ENCODE peak calls at places on chromosomes 16 and 17, in four cellular contexts. O is HL-60, F is GM12878, E is K562. T is an unnamed sample.

GRCh38 chr16:58042001-58042885 is 16.7 kb downstream of the MMP15 start:
- DNase-seq in O (no peak), F (no peak), E (no peak), T (no peak)

GRCh38 chr17:80822021-80822699 is 169.5 kb upstream of the CHMP6 start:
- DNase-seq in O (no peak), F (no peak), E (no peak), T (no peak)

GRCh38 chr16:85380002-85380395 is 233.1 kb upstream of the GSE1 start:
- DNase-seq in O (no peak), F (no peak), E (no peak), T (no peak)

GRCh38 chr17:64343833-64344637 is 46.6 kb downstream of the PECAM1 start:
- DNase-seq in O (no peak), F (no peak), E (no peak), T (no peak)

GRCh38 chr17:60154616-60155426 is 5.0 kb downstream of the CA4 start:
- DNase-seq in O (no peak), F (no peak), E (no peak), T (no peak)

GRCh38 chr17:64218066-64218465 is 45.0 kb downstream of the TEX2 start:
- DNase-seq in O (no peak), F (peak; percentile 28), E (no peak), T (peak; percentile 27)

GRCh38 chr16:85204242-85205010 is 92.2 kb upstream of the CIBAR2 start:
- DNase-seq in O (no peak), F (no peak), E (no peak), T (no peak)

GRCh38 chr16:1938316-1938715 is 4.7 kb downstream of the MSRB1 start:
- DNase-seq in O (peak; percentile 85), F (no peak), E (no peak), T (no peak)

GRCh38 chr17:43736389-43736788 is 22.2 kb downstream of the SOST start:
- DNase-seq in O (no peak), F (no peak), E (no peak), T (no peak)

GRCh38 chr17:6304894-6305612 is 129.9 kb downstream of the AIPL1 start:
- DNase-seq in O (no peak), F (no peak), E (no peak), T (no peak)

GRCh38 chr16:79006762-79007161 is 593.8 kb downstream of the MAF start:
- DNase-seq in O (no peak), F (no peak), E (no peak), T (no peak)

GRCh38 chr16:17470871-17471744 is at the start of gene XYLT1:
- DNase-seq in O (no peak), F (no peak), E (no peak), T (no peak)

GRCh38 chr16:80250376-80250775 is 290.4 kb upstream of the DYNLRB2 start:
- DNase-seq in O (no peak), F (no peak), E (no peak), T (no peak)

GRCh38 chr17:21376835-21377690 is 906 bp downstream of the KCNJ12 start:
- DNase-seq in O (peak; percentile 3), F (no peak), E (peak; percentile 28), T (no peak)

DNA sequence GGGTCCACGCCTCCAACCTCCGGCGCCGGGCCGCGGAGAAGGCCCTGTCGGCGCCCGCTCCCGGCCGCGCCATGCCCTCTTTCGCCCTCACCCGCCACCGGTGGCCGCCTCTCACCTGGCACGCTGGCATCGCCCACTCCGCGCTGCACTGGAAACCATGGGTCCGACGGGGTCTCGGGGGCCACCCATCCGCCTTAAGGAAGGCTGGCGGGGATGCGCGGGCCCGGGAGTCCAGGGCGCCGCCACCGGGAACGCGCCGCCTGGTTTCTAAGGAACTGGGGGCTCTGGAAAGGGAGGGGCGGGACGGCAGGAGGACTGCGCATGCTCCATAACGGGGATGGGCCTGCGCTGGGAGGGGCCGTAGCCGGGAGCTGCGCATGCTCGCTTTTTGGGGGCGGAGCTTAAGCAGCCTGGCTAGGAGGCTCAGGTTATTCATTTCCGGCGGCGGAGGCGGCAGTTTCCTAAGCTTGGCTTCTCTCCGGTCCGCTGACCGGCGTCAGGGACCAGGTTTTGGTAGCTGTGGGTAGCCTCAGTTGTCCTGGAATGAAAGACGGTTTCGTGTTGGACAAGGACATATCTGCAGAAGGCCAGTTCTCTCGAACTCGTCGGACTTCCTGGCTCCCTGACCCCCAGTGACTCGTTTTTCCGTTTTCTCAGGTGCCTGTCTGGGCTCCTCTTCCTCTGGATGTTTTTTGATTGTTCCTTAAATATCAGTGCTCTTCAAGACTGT is at the start of gene GFOD2:
- DNase-seq in O (peak; percentile 89), F (peak; percentile 79), E (peak; percentile 100), T (peak; percentile 98)
- TF ChIP-seq POLR2AphosphoS5 in O (peak; percentile 92), F (peak; percentile 95), E (peak; percentile 97), T (peak; percentile 87)

GRCh38 chr16:69033550-69033949 is 71.9 kb upstream of the HAS3 start:
- DNase-seq in O (no peak), F (no peak), E (no peak), T (no peak)

GRCh38 chr16:69029121-69029520 is 76.3 kb upstream of the HAS3 start:
- DNase-seq in O (no peak), F (no peak), E (no peak), T (no peak)

GRCh38 chr16:69035375-69035774 is 70.1 kb upstream of the HAS3 start:
- DNase-seq in O (no peak), F (no peak), E (no peak), T (no peak)

GRCh38 chr16:69036399-69037091 is 68.9 kb upstream of the HAS3 start:
- DNase-seq in O (no peak), F (no peak), E (no peak), T (no peak)

GRCh38 chr16:69031877-69032301 is 73.6 kb upstream of the HAS3 start:
- DNase-seq in O (no peak), F (no peak), E (no peak), T (no peak)
- TF ChIP-seq SPI1 in O (no peak), F (no peak), E (no peak), T (no peak)

DNA sequence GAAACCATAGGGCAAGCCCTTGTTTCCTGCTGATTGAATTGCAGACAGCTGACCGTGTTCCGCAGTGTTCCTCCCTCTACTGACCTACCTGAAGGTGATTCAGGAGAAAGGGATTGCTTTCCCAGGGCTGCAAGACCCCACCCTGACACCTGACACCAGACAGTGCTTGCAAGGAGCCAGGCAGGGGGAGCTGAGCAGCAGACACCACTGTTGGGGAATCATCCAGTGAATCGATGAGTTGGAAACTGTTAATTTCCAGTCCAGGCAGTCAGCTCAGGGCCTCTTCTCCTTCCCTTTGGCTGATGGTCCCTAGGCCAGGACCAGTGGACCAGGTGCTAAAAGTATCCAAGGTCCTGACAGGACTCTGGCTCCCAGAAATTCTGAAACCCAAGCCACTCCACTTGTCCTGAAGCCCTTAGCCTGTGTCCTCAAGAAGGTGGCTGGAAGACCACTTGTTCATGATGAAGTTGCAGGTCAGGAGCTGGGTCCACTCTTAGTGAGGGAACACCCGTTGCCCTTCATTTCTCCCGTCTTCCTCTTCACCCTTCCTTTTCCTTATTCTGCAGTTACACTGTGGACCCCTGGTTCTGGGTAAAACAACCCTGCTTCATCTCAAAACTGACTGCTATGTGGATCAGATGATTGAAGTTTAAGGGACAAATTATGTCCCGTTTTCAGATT is 9.5 kb upstream of the UNK start:
- DNase-seq in O (no peak), F (no peak), E (no peak), T (no peak)
- TF ChIP-seq POLR2AphosphoS5 in O (no peak), F (peak; percentile 65), E (peak; percentile 35), T (peak; percentile 85)

GRCh38 chr16:3020604-3021448 is 658 bp downstream of the TNFRSF12A start:
- DNase-seq in O (no peak), F (no peak), E (peak; percentile 77), T (no peak)
- TF ChIP-seq SPI1 in O (no peak), F (no peak), E (no peak), T (no peak)

DNA sequence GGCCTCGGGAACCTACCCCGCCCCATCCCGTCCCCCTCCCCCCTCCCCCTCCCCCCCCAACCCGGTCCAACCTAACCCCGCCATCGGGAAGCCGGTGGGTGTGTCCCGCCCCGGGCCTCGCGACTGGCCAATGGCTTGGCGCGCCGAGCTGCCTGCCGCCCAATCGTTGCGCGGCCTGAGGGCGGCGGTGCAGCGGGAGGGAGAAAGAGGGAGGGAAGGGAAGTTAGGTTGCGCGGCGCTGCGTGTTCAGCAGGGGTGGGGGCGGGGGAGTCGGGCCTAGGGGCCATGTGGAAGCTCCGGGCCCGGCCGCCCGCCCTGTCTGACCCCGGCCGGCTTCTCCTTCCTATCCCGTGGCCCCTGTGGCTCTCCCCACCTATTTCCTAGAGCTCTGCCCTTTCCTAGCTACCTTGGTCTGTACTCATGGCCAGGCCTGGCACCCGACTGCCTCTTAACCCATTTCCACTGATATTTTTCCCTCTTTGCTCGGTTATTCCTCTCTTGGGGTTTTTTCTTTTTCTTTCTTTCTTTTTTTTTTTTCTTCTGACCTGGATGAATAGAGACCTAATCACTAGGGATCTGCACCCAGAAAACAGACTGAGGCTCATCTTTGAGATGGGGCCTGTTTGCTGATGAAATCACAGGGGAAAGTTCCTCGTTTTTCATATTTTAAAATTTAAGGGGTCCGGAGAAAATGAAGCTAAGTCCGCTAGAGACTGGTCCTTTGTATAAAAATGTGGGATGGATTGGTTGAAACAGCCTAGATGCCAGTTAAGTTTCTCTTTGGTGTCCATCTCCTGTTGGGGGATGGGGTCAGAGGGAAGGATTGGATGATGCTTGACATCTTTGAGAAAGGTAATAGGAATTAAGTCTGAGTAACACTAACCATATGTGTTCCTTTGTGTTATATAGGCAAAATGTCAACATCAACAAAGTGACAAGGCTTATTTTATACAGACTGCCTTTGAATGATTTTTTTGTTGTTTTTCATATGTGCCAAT is 1.1 kb downstream of the KPNB1 start:
- DNase-seq in O (peak; percentile 92), F (peak; percentile 78), E (peak; percentile 92), T (peak; percentile 77)
- TF ChIP-seq POLR2AphosphoS5 in O (peak; percentile 47), F (no peak), E (peak; percentile 50), T (no peak)

DNA sequence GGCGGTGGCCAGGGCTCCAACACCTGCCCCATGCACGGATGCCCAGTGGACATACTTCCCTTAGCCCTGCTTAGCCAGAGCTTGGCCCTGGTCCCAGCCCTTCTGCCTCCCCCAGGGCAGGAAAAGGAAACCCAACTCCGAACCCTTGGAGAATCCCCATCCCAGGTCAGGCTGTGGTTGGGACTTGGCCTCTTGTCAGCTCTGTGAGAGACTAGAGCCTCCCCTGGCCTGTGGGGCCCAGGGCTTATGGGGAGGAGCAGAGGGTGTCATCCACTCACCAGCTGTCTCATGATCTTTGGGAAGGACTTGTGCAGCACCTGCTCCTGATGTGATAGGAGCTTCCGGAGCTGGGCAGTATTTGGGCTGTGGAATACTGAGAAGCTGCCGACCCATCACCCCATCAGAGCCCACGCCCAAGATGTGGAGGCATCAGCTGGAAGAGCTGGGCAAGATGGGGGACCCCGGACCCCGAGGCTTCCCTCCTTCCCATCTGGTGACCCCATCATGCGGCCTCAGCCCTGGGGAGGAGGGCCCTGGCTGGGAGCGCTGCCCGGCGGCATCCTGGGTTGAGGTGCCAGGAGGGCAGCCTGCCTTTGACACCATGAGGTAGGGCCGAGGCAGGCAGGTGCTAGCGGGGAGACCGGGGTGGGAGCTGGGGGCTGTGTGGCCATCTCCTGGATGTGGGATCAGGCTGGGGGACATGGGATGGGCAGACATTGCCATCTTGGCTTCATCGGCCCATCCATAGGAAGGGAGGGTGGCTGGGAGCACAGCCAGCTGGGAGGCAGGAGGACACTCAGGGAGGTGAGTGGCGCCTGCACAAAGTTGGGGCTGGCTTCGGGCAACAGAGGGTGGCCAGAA is 45.1 kb downstream of the TNFRSF13B start:
- DNase-seq in O (no peak), F (no peak), E (no peak), T (no peak)
- TF ChIP-seq SPI1 in O (no peak), F (no peak), E (no peak), T (no peak)

GRCh38 chr17:8477653-8478441 is 42.2 kb downstream of the NDEL1 start:
- DNase-seq in O (no peak), F (no peak), E (no peak), T (no peak)
- TF ChIP-seq POLR2AphosphoS5 in O (no peak), F (no peak), E (no peak), T (no peak)

T was measured in GM12891.